ENCODE peak calls at places on chromosomes 13 and 19, in six cellular contexts. One of them, this sample, is unnamed.
A peak's percentile ranks its signal among the peaks of the same experiment; 100 is the strongest.

GRCh38 chr13:26604784-26605183 is 47.3 kb downstream of the WASF3 start:
- DNase-seq in AG04450: no peak
- DNase-seq in CD4-positive, CD25-positive, alpha-beta regulatory T cell: no peak
- DNase-seq in progenitor cell of endocrine pancreas: no peak
- DNase-seq in dorsolateral prefrontal cortex: no peak
- DNase-seq in iPS-NIHi11: no peak
- DNase-seq in this sample: no peak

GRCh38 chr19:45798995-45799517 is 6.4 kb upstream of the DMWD start:
- DNase-seq in CD4-positive, CD25-positive, alpha-beta regulatory T cell: peak; percentile 53
- DNase-seq in dorsolateral prefrontal cortex: no peak
- DNase-seq in iPS-NIHi11: peak; percentile 87
- DNase-seq in progenitor cell of endocrine pancreas: peak; percentile 54
- DNase-seq in AG04450: peak; percentile 61
- DNase-seq in this sample: peak; percentile 44

GRCh38 chr13:79973533-79973963 is 367.4 kb downstream of the SPRY2 start:
- DNase-seq in progenitor cell of endocrine pancreas: no peak
- DNase-seq in iPS-NIHi11: peak; percentile 16
- DNase-seq in CD4-positive, CD25-positive, alpha-beta regulatory T cell: no peak
- DNase-seq in dorsolateral prefrontal cortex: no peak
- DNase-seq in AG04450: no peak
- DNase-seq in this sample: peak; percentile 24

GRCh38 chr19:21134934-21135366 is 6.9 kb upstream of the ZNF431 start:
- DNase-seq in dorsolateral prefrontal cortex: no peak
- DNase-seq in AG04450: no peak
- DNase-seq in progenitor cell of endocrine pancreas: no peak
- DNase-seq in iPS-NIHi11: no peak
- DNase-seq in CD4-positive, CD25-positive, alpha-beta regulatory T cell: no peak
- DNase-seq in this sample: no peak

GRCh38 chr13:39637890-39638289 is 17.6 kb upstream of the COG6 start:
- DNase-seq in AG04450: no peak
- DNase-seq in progenitor cell of endocrine pancreas: no peak
- DNase-seq in dorsolateral prefrontal cortex: no peak
- DNase-seq in iPS-NIHi11: no peak
- DNase-seq in CD4-positive, CD25-positive, alpha-beta regulatory T cell: no peak
- DNase-seq in this sample: no peak

GRCh38 chr19:34759218-34759917 is 13.6 kb downstream of the ZNF599 start:
- DNase-seq in CD4-positive, CD25-positive, alpha-beta regulatory T cell: no peak
- DNase-seq in progenitor cell of endocrine pancreas: no peak
- DNase-seq in iPS-NIHi11: no peak
- DNase-seq in dorsolateral prefrontal cortex: no peak
- DNase-seq in AG04450: no peak
- DNase-seq in this sample: no peak

GRCh38 chr13:20609145-20609544 is 42.2 kb downstream of the IFT88 start:
- DNase-seq in dorsolateral prefrontal cortex: no peak
- DNase-seq in AG04450: peak; percentile 72
- DNase-seq in iPS-NIHi11: no peak
- DNase-seq in progenitor cell of endocrine pancreas: no peak
- DNase-seq in CD4-positive, CD25-positive, alpha-beta regulatory T cell: no peak
- DNase-seq in this sample: no peak

GRCh38 chr19:17938092-17938845 is 5.5 kb downstream of the CCDC124 start:
- DNase-seq in iPS-NIHi11: peak; percentile 85
- DNase-seq in AG04450: peak; percentile 65
- DNase-seq in progenitor cell of endocrine pancreas: peak; percentile 75
- DNase-seq in CD4-positive, CD25-positive, alpha-beta regulatory T cell: peak; percentile 81
- DNase-seq in dorsolateral prefrontal cortex: peak; percentile 74
- DNase-seq in this sample: peak; percentile 64

This sample was measured in MM.1S.